ENCODE peak calls at places on chromosome 4, in eight cellular contexts. One of them, this sample, is unnamed.

GRCh38 chr4:16646459-16646858 is 252.0 kb downstream of the LDB2 start:
- DNase-seq in esophagus squamous epithelium: no peak
- DNase-seq in H7: no peak
- DNase-seq in erythroblast: no peak
- DNase-seq in posterior cingulate gyrus: no peak
- DNase-seq in GOT3: no peak
- DNase-seq in mammary epithelial cell: no peak
- DNase-seq in HEK293T: no peak
- DNase-seq in this sample: no peak

GRCh38 chr4:169652535-169652934 is 32.2 kb downstream of the CLCN3 start:
- DNase-seq in GOT3: no peak
- DNase-seq in erythroblast: no peak
- DNase-seq in posterior cingulate gyrus: no peak
- DNase-seq in H7: no peak
- DNase-seq in mammary epithelial cell: no peak
- DNase-seq in esophagus squamous epithelium: no peak
- DNase-seq in HEK293T: no peak
- DNase-seq in this sample: no peak

GRCh38 chr4:8592366-8593267 is at the start of gene CPZ:
- DNase-seq in mammary epithelial cell: no peak
- DNase-seq in erythroblast: no peak
- DNase-seq in H7: peak
- DNase-seq in posterior cingulate gyrus: peak
- DNase-seq in esophagus squamous epithelium: no peak
- DNase-seq in HEK293T: no peak
- DNase-seq in GOT3: no peak
- DNase-seq in this sample: no peak

GRCh38 chr4:181611033-181611711 is 632.0 kb upstream of the TENM3 start:
- DNase-seq in esophagus squamous epithelium: no peak
- DNase-seq in erythroblast: no peak
- DNase-seq in GOT3: no peak
- DNase-seq in H7: no peak
- DNase-seq in posterior cingulate gyrus: no peak
- DNase-seq in HEK293T: peak
- DNase-seq in mammary epithelial cell: no peak
- DNase-seq in this sample: no peak

GRCh38 chr4:186500721-186501304 is 54.6 kb downstream of the MTNR1A start:
- DNase-seq in posterior cingulate gyrus: no peak
- DNase-seq in H7: no peak
- DNase-seq in GOT3: no peak
- DNase-seq in HEK293T: no peak
- DNase-seq in esophagus squamous epithelium: no peak
- DNase-seq in erythroblast: no peak
- DNase-seq in mammary epithelial cell: no peak
- DNase-seq in this sample: no peak

GRCh38 chr4:119081943-119082342 is 53.7 kb upstream of the MYOZ2 start:
- DNase-seq in posterior cingulate gyrus: no peak
- DNase-seq in GOT3: no peak
- DNase-seq in mammary epithelial cell: no peak
- DNase-seq in erythroblast: no peak
- DNase-seq in HEK293T: no peak
- DNase-seq in H7: no peak
- DNase-seq in esophagus squamous epithelium: no peak
- DNase-seq in this sample: no peak

GRCh38 chr4:80999943-81000342 is 30.6 kb upstream of the BMP3 start:
- DNase-seq in H7: no peak
- DNase-seq in mammary epithelial cell: no peak
- DNase-seq in HEK293T: no peak
- DNase-seq in posterior cingulate gyrus: no peak
- DNase-seq in esophagus squamous epithelium: no peak
- DNase-seq in GOT3: no peak
- DNase-seq in erythroblast: no peak
- DNase-seq in this sample: no peak

GRCh38 chr4:80831383-80832361 is 198.8 kb upstream of the BMP3 start:
- DNase-seq in HEK293T: no peak
- DNase-seq in mammary epithelial cell: peak
- DNase-seq in posterior cingulate gyrus: no peak
- DNase-seq in esophagus squamous epithelium: no peak
- DNase-seq in H7: no peak
- DNase-seq in GOT3: no peak
- DNase-seq in erythroblast: no peak
- DNase-seq in this sample: no peak

GRCh38 chr4:136551753-136552152 is 980.5 kb downstream of the PCDH18 start:
- DNase-seq in GOT3: no peak
- DNase-seq in posterior cingulate gyrus: no peak
- DNase-seq in H7: no peak
- DNase-seq in HEK293T: no peak
- DNase-seq in mammary epithelial cell: no peak
- DNase-seq in erythroblast: no peak
- DNase-seq in esophagus squamous epithelium: no peak
- DNase-seq in this sample: no peak

GRCh38 chr4:101205878-101206277 is 141.4 kb downstream of the PPP3CA start:
- DNase-seq in mammary epithelial cell: peak
- DNase-seq in HEK293T: no peak
- DNase-seq in esophagus squamous epithelium: no peak
- DNase-seq in H7: no peak
- DNase-seq in erythroblast: peak
- DNase-seq in posterior cingulate gyrus: no peak
- DNase-seq in GOT3: no peak
- DNase-seq in this sample: no peak

GRCh38 chr4:54898163-54898562 is 227.2 kb downstream of the KDR start:
- DNase-seq in H7: no peak
- DNase-seq in GOT3: no peak
- DNase-seq in esophagus squamous epithelium: no peak
- DNase-seq in HEK293T: no peak
- DNase-seq in erythroblast: no peak
- DNase-seq in mammary epithelial cell: no peak
- DNase-seq in posterior cingulate gyrus: no peak
- DNase-seq in this sample: no peak

GRCh38 chr4:156336516-156336915 is 382.9 kb upstream of the CTSO start:
- DNase-seq in erythroblast: no peak
- DNase-seq in mammary epithelial cell: peak
- DNase-seq in GOT3: no peak
- DNase-seq in posterior cingulate gyrus: no peak
- DNase-seq in H7: no peak
- DNase-seq in esophagus squamous epithelium: no peak
- DNase-seq in HEK293T: no peak
- DNase-seq in this sample: no peak